ENCODE peak calls at places on chromosomes 13 and 19, in seven cellular contexts. W is fibroblast of lung, G is uterus, X is A549, Y is sigmoid colon, U is astrocyte of the spinal cord, F is testis. J is an unnamed sample.
A peak's percentile ranks its signal among the peaks of the same experiment; 100 is the strongest.

GRCh38 chr13:51241720-51242119 is 19.5 kb downstream of the FAM124A start:
- DNase-seq in W (peak; percentile 83), G (peak; percentile 65), X (no peak), Y (peak; percentile 91), U (no peak), F (no peak), J (no peak)

GRCh38 chr19:38148337-38148736 is 75.7 kb downstream of the DPF1 start:
- DNase-seq in W (no peak), G (no peak), X (no peak), Y (no peak), U (no peak), F (no peak), J (no peak)

GRCh38 chr19:45356760-45357444 is 13.5 kb downstream of the ERCC2 start:
- DNase-seq in W (no peak), G (no peak), X (no peak), Y (no peak), U (no peak), F (no peak), J (no peak)

GRCh38 chr13:109331898-109332297 is 454.5 kb downstream of the IRS2 start:
- DNase-seq in W (peak; percentile 87), G (no peak), X (no peak), Y (no peak), U (peak; percentile 87), F (no peak), J (peak; percentile 72)

GRCh38 chr13:75702476-75702875 is 66.3 kb downstream of the LMO7 start:
- DNase-seq in W (no peak), G (no peak), X (no peak), Y (no peak), U (no peak), F (no peak), J (no peak)

GRCh38 chr13:60484865-60485264 is 87.8 kb downstream of the TDRD3 start:
- DNase-seq in W (no peak), G (no peak), X (no peak), Y (no peak), U (no peak), F (no peak), J (no peak)

GRCh38 chr13:29503041-29503837 is 92.2 kb downstream of the SLC7A1 start:
- DNase-seq in W (peak; percentile 30), G (no peak), X (no peak), Y (no peak), U (peak; percentile 21), F (peak; percentile 37), J (no peak)

GRCh38 chr19:9885077-9885552 is 50.0 kb downstream of the PIN1 start:
- DNase-seq in W (peak; percentile 33), G (peak; percentile 71), X (no peak), Y (no peak), U (no peak), F (peak; percentile 53), J (no peak)

GRCh38 chr13:95438297-95438696 is 114.2 kb upstream of the CLDN10 start:
- DNase-seq in W (no peak), G (no peak), X (no peak), Y (no peak), U (no peak), F (no peak), J (no peak)

GRCh38 chr13:93535256-93535655 is 308.6 kb downstream of the GPC6 start:
- DNase-seq in W (peak; percentile 46), G (no peak), X (no peak), Y (no peak), U (peak; percentile 49), F (no peak), J (no peak)

GRCh38 chr19:55247621-55248099 is 11.2 kb downstream of the PPP6R1 start:
- DNase-seq in W (no peak), G (no peak), X (peak; percentile 43), Y (no peak), U (peak; percentile 20), F (no peak), J (peak; percentile 27)

GRCh38 chr13:26895081-26895807 is 134.7 kb upstream of the GPR12 start:
- DNase-seq in W (no peak), G (no peak), X (no peak), Y (no peak), U (no peak), F (no peak), J (no peak)

GRCh38 chr13:25905411-25906010 is 146.3 kb downstream of the SHISA2 start:
- DNase-seq in W (no peak), G (no peak), X (no peak), Y (no peak), U (no peak), F (no peak), J (no peak)

GRCh38 chr19:42540071-42540553 is 11.8 kb upstream of the CEACAM1 start:
- DNase-seq in W (peak; percentile 12), G (no peak), X (no peak), Y (no peak), U (peak; percentile 6), F (no peak), J (no peak)

GRCh38 chr19:37943480-37943879 is 36.5 kb downstream of the SIPA1L3 start:
- DNase-seq in W (no peak), G (no peak), X (no peak), Y (no peak), U (no peak), F (no peak), J (no peak)

GRCh38 chr13:81929988-81930387 is 1589.1 kb upstream of the SPRY2 start:
- DNase-seq in W (peak; percentile 14), G (no peak), X (no peak), Y (no peak), U (peak; percentile 26), F (no peak), J (no peak)

GRCh38 chr19:15223649-15224371 is 8.4 kb downstream of the EPHX3 start:
- DNase-seq in W (no peak), G (peak; percentile 29), X (no peak), Y (no peak), U (no peak), F (no peak), J (no peak)
- H3K4me3 ChIP-seq in W (peak overlapping the region; percentile 64), G (peak overlapping the region; percentile 64), X (peak overlapping the region; percentile 56), Y (peak overlapping the region; percentile 71), U (peak overlapping the region; percentile 63), F (peak overlapping the region; percentile 61), J (peak overlapping the region; percentile 51)

GRCh38 chr19:31138077-31138476 is 211.2 kb downstream of the TSHZ3 start:
- DNase-seq in W (no peak), G (no peak), X (no peak), Y (no peak), U (no peak), F (no peak), J (no peak)

GRCh38 chr19:31139871-31140505 is 209.2 kb downstream of the TSHZ3 start:
- DNase-seq in W (peak; percentile 67), G (no peak), X (no peak), Y (no peak), U (peak; percentile 87), F (no peak), J (no peak)

GRCh38 chr19:31141301-31141700 is 207.9 kb downstream of the TSHZ3 start:
- DNase-seq in W (no peak), G (no peak), X (no peak), Y (no peak), U (peak; percentile 40), F (no peak), J (no peak)

GRCh38 chr19:31144069-31144468 is 205.2 kb downstream of the TSHZ3 start:
- DNase-seq in W (no peak), G (no peak), X (no peak), Y (no peak), U (no peak), F (no peak), J (no peak)

DNA sequence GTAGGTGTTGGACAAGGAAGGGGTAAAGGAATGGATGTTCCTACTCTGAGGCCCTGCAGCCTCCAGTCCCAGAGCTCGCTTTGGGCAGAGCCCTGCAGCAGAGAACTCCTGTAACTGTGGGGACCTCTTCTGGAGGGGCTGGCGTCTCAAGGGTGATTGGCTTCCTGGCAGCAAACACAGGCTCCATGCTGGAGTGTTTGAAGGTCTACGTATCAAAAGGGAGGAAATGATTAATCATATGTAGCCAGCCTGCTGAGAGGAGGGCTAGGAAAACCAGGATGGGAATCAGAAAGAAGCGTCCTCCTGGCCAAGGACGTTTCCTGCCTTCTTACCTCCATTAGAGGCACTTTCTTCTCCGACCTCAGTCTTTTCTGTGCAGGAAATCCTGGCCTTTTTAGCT is 208.5 kb downstream of the TSHZ3 start:
- DNase-seq in W (no peak), G (no peak), X (no peak), Y (no peak), U (peak; percentile 72), F (no peak), J (no peak)
- TF ChIP-seq CTCF in W (no peak), G (no peak), X (no peak), Y (no peak), U (peak; percentile 18), F (no peak), J (no peak)

GRCh38 chr13:112741835-112742570 is 52.2 kb downstream of the ATP11A start:
- DNase-seq in W (no peak), G (no peak), X (no peak), Y (no peak), U (no peak), F (no peak), J (no peak)

GRCh38 chr13:112742583-112742982 is 52.7 kb downstream of the ATP11A start:
- DNase-seq in W (no peak), G (no peak), X (no peak), Y (no peak), U (no peak), F (no peak), J (no peak)

GRCh38 chr13:112741185-112741755 is 51.4 kb downstream of the ATP11A start:
- DNase-seq in W (no peak), G (no peak), X (no peak), Y (no peak), U (no peak), F (no peak), J (no peak)

GRCh38 chr13:112738606-112739005 is 48.8 kb downstream of the ATP11A start:
- DNase-seq in W (no peak), G (no peak), X (no peak), Y (no peak), U (no peak), F (no peak), J (no peak)

GRCh38 chr13:112740502-112741131 is 50.8 kb downstream of the ATP11A start:
- DNase-seq in W (peak; percentile 89), G (peak; percentile 82), X (no peak), Y (peak; percentile 83), U (peak; percentile 45), F (no peak), J (peak; percentile 53)
- H3K4me3 ChIP-seq in W (peak overlapping the region; percentile 12), G (no peak overlapping the region), X (no peak overlapping the region), Y (no peak overlapping the region), U (no peak overlapping the region), F (no peak overlapping the region), J (no peak overlapping the region)

GRCh38 chr19:13094771-13095392 is 7.8 kb downstream of the LYL1 start:
- DNase-seq in W (no peak), G (no peak), X (no peak), Y (no peak), U (no peak), F (no peak), J (no peak)

GRCh38 chr19:13095393-13095784 is 7.3 kb downstream of the LYL1 start:
- DNase-seq in W (no peak), G (no peak), X (no peak), Y (no peak), U (no peak), F (no peak), J (no peak)

GRCh38 chr19:13097331-13098258 is 5.1 kb downstream of the LYL1 start:
- DNase-seq in W (no peak), G (peak; percentile 61), X (no peak), Y (peak; percentile 87), U (no peak), F (peak; percentile 64), J (no peak)

GRCh38 chr19:13096968-13097330 is 5.7 kb downstream of the LYL1 start:
- DNase-seq in W (no peak), G (no peak), X (no peak), Y (no peak), U (no peak), F (no peak), J (no peak)

GRCh38 chr19:13095934-13096890 is 6.4 kb downstream of the LYL1 start:
- DNase-seq in W (no peak), G (peak; percentile 51), X (peak; percentile 30), Y (peak; percentile 77), U (no peak), F (no peak), J (no peak)
- TF ChIP-seq CTCF in W (no peak), G (no peak), X (no peak), Y (peak; percentile 25), U (no peak), F (no peak), J (no peak)